ENCODE peak calls at places on chromosomes 12 and 14, in six cellular contexts. N is foreskin melanocyte, M is pulmonary artery endothelial cell, K is aorta, Z is IMR-90, A is HFFc6. B is an unnamed sample.

GRCh38 chr12:53956251-53956887 is 1.7 kb downstream of the HOXC12 start:
- DNase-seq in N (no peak), M (no peak), K (no peak), Z (no peak), A (no peak), B (no peak)

GRCh38 chr12:77521458-77522115 is 309.1 kb upstream of the NAV3 start:
- DNase-seq in N (no peak), M (no peak), K (no peak), Z (no peak), A (no peak), B (peak)

GRCh38 chr14:65850429-65851145 is 438.1 kb downstream of the FUT8 start:
- DNase-seq in N (no peak), M (no peak), K (no peak), Z (no peak), A (no peak), B (no peak)

GRCh38 chr14:90061849-90062794 is at the start of gene KCNK13:
- DNase-seq in N (no peak), M (no peak), K (peak), Z (no peak), A (no peak), B (no peak)

GRCh38 chr12:117649796-117650195 is 288.4 kb upstream of the NOS1 start:
- DNase-seq in N (no peak), M (no peak), K (no peak), Z (no peak), A (no peak), B (no peak)

GRCh38 chr14:75449703-75450102 is 21.9 kb downstream of the JDP2 start:
- DNase-seq in N (no peak), M (no peak), K (no peak), Z (no peak), A (no peak), B (no peak)

GRCh38 chr12:103198499-103198898 is 241.0 kb downstream of the ASCL1 start:
- DNase-seq in N (no peak), M (no peak), K (no peak), Z (no peak), A (no peak), B (no peak)

GRCh38 chr12:14905269-14906004 is 19.8 kb upstream of the MGP start:
- DNase-seq in N (no peak), M (peak), K (no peak), Z (no peak), A (no peak), B (no peak)

GRCh38 chr12:53413485-53414215 is 10.0 kb upstream of the AMHR2 start:
- DNase-seq in N (no peak), M (no peak), K (no peak), Z (no peak), A (no peak), B (no peak)

GRCh38 chr14:105313381-105314286 is 914 bp upstream of the PACS2 start:
- DNase-seq in N (no peak), M (no peak), K (no peak), Z (no peak), A (no peak), B (no peak)

GRCh38 chr14:50045039-50045711 is 71.2 kb downstream of the VCPKMT start:
- DNase-seq in N (no peak), M (no peak), K (peak), Z (peak), A (peak), B (peak)

GRCh38 chr12:126627596-126627995 is 1562.4 kb downstream of the AACS start:
- DNase-seq in N (no peak), M (no peak), K (no peak), Z (no peak), A (no peak), B (no peak)

GRCh38 chr14:26427059-26427458 is 170.8 kb downstream of the NOVA1 start:
- DNase-seq in N (no peak), M (peak), K (no peak), Z (no peak), A (no peak), B (no peak)